ENCODE peak calls at places on chromosomes 3 and 15, in seven cellular contexts. E, B, R, I, F, P and G are unnamed samples.
A peak's percentile ranks its signal among the peaks of the same experiment; 100 is the strongest.

GRCh38 chr3:64440498-64440897 is 215.2 kb upstream of the PRICKLE2 start:
- DNase-seq in E (peak; percentile 70), B (no peak), R (no peak), I (no peak), F (no peak), P (no peak), G (no peak)

GRCh38 chr15:82742134-82742533 is 32.5 kb upstream of the AP3B2 start:
- DNase-seq in E (no peak), B (no peak), R (no peak), I (no peak), F (no peak), P (no peak), G (peak; percentile 15)

GRCh38 chr3:56366641-56366984 is 101.7 kb downstream of the ERC2 start:
- DNase-seq in E (no peak), B (no peak), R (no peak), I (no peak), F (no peak), P (no peak), G (no peak)

GRCh38 chr3:23129062-23129461 is 74.1 kb upstream of the UBE2E2 start:
- DNase-seq in E (no peak), B (no peak), R (no peak), I (no peak), F (no peak), P (no peak), G (no peak)

GRCh38 chr3:157190242-157190876 is 30.4 kb upstream of the CCNL1 start:
- DNase-seq in E (no peak), B (no peak), R (no peak), I (no peak), F (no peak), P (no peak), G (no peak)

GRCh38 chr15:54365001-54365400 is 386.8 kb downstream of the UNC13C start:
- DNase-seq in E (no peak), B (no peak), R (no peak), I (no peak), F (no peak), P (no peak), G (no peak)

GRCh38 chr3:150370129-150370602 is 37.9 kb upstream of the TSC22D2 start:
- DNase-seq in E (no peak), B (no peak), R (no peak), I (peak; percentile 88), F (peak; percentile 24), P (peak; percentile 83), G (no peak)

GRCh38 chr3:184325715-184326114 is 11.3 kb downstream of the EIF4G1 start:
- DNase-seq in E (no peak), B (no peak), R (no peak), I (no peak), F (no peak), P (no peak), G (no peak)

GRCh38 chr3:62875103-62876002 is at the start of gene CADPS:
- DNase-seq in E (no peak), B (no peak), R (no peak), I (peak; percentile 78), F (no peak), P (no peak), G (no peak)

DNA sequence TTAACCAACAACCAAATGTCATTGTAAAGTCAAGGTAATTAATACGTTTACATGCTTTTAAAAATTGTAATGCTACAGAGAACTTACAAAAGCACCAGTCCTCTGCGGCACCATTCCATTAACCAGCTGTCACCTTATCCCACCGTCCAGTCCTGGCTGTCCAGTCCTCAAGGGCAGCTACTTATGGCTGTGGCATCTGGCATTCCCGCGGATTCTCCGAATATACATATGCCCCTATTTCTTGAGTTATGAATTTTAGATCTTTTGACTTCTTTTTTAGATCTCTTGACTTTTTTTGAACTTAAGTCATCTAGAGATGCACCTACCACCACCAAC is 382 bp upstream of the POMGNT2 start:
- DNase-seq in E (no peak), B (no peak), R (no peak), I (no peak), F (no peak), P (no peak), G (no peak)
- TF ChIP-seq POLR2AphosphoS5 in E (no peak), B (no peak), R (no peak), I (no peak), F (no peak), P (no peak), G (no peak)

DNA sequence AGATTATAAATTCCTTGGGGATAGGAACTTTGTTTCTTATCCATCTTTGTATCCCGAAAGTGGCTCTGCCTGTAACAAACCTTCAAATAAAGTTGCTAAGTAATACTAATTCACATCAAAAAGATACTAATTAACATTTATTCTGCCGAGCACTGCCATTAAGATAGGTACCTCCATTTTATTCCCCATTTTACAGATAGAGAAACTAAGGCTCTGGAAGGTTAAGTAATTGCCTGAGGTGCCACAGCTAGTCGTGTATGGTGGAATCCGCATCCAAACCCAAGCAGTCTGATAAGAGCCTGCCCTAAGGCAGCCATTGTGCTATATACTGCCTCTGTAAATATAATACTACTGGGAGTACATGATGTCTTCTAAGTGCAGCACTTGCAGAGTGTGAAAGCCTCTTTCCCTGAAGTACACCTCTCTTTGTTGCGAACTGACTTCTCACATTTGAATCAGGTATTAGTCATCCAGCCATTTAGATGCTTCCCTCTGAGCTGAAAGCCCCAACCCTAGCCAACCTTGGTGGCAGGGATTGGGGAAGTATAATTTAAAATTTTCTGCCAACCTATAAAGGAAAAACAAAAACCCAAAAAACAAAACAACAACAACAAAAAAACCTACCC is 78.5 kb upstream of the CHD2 start:
- DNase-seq in E (no peak), B (no peak), R (no peak), I (no peak), F (no peak), P (no peak), G (no peak)
- TF ChIP-seq POLR2AphosphoS5 in E (no peak), B (no peak), R (no peak), I (no peak), F (no peak), P (no peak), G (no peak)

GRCh38 chr3:195579281-195579680 is 4.5 kb downstream of the APOD start:
- DNase-seq in E (no peak), B (no peak), R (no peak), I (no peak), F (no peak), P (no peak), G (no peak)
- TF ChIP-seq POLR2AphosphoS5 in E (no peak), B (no peak), R (no peak), I (no peak), F (no peak), P (no peak), G (no peak)

DNA sequence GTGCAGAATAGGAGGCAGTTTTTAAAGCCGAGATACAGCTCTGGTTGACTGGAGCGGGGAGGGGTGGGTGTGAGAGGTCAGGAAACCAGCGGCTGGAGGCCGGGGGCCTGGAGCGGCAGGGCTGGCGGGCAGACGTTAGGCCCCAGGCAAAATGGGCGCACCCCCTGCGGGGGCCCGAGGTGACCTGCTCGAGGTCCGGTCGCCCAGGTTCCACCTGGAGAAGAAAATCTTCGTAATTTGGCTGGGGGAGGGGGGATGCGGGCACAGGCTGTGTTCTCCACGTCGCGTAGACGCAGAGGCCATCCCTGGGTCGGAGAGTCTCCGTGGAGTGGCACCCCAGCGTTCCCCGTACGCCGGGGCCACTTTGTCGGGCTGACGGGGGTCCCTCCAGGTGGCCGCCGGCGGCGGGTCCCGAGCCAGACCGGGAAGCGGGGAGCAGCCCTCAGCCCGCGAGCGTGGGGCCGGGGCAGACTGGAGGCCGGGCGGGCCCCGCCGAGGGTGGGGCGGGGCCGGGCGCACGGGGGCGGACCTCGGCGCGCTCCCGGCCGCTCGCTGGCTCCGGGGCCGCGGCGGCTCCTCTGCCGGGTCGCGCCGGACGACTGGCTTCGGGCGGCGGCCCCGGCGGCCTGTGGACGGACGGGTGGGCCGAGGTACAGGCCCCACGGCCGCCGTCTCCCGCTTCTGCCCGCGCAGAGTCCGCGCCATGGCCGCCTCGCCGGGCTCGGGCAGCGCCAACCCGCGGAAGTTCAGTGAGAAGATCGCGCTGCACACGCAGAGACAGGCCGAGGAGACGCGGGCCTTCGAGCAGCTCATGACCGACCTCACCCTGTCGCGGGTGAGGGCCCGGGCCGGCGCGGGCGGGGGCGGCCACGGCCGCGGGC is at the start of gene CRTC3:
- DNase-seq in E (peak; percentile 50), B (no peak), R (peak; percentile 70), I (peak; percentile 48), F (no peak), P (peak; percentile 72), G (peak; percentile 25)
- TF ChIP-seq POLR2AphosphoS5 in E (no peak), B (peak; percentile 53), R (no peak), I (no peak), F (no peak), P (peak; percentile 47), G (no peak)

DNA sequence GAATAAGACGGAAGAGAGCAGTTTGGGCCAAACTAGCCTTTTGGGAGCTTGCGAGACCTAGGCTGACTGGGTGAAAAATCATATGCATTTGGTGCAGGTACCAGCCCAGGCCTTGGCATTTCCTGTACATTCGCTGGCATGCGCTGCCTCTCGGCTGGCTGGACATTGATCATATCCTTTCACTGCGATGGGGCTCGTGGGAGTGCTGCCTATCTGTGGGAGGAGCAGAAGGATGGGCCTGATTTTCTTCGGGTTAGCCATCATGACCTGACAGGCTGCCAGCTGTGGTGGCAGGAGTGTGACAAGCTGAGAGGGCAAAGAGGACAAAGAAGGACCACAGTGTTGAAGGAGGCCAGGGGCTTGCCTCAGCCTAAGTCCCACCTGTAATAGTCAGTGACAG is 14.3 kb downstream of the CGNL1 start:
- DNase-seq in E (no peak), B (no peak), R (no peak), I (no peak), F (no peak), P (no peak), G (no peak)
- TF ChIP-seq POLR2AphosphoS5 in E (no peak), B (no peak), R (no peak), I (no peak), F (no peak), P (no peak), G (no peak)

GRCh38 chr3:8617921-8618320 is 26.7 kb downstream of the SSUH2 start:
- DNase-seq in E (peak; percentile 9), B (no peak), R (no peak), I (no peak), F (no peak), P (peak; percentile 43), G (no peak)
- TF ChIP-seq POLR2AphosphoS5 in E (no peak), B (no peak), R (no peak), I (no peak), F (no peak), P (no peak), G (no peak)